ENCODE peak calls at places on chromosomes 2 and 18, in ten cellular contexts. One of them, this sample, is unnamed.

GRCh38 chr18:73283788-73284187 is 416.0 kb upstream of the NETO1 start:
- DNase-seq in MV-4-11: no peak
- DNase-seq in T-helper 2 cell: no peak
- DNase-seq in stimulated activated CD4-positive, alpha-beta T cell treated with anti-CD3 and anti-CD28 coated beads, Interleukin-12 subunit alpha, Interleukin-12 subunit beta, amount 100 ng/mL, for 4 hours: no peak
- DNase-seq in activated gamma-delta T cell treated with Interleukin-2 at 50 U/mL for 16 hours: no peak
- DNase-seq in K562: no peak
- DNase-seq in activated CD4-positive, alpha-beta T cell treated with anti-CD3 and anti-CD28 coated beads, Interleukin-2, amount 50 U/mL, for 1 hour: no peak
- DNase-seq in LNCaP clone FGC: no peak
- DNase-seq in mesothelial cell of epicardium: no peak
- DNase-seq in neural progenitor cell: no peak
- DNase-seq in this sample: no peak

GRCh38 chr2:174925046-174925784 is 80.0 kb downstream of the CHN1 start:
- DNase-seq in MV-4-11: no peak
- DNase-seq in T-helper 2 cell: no peak
- DNase-seq in stimulated activated CD4-positive, alpha-beta T cell treated with anti-CD3 and anti-CD28 coated beads, Interleukin-12 subunit alpha, Interleukin-12 subunit beta, amount 100 ng/mL, for 4 hours: no peak
- DNase-seq in activated gamma-delta T cell treated with Interleukin-2 at 50 U/mL for 16 hours: no peak
- DNase-seq in K562: no peak
- DNase-seq in activated CD4-positive, alpha-beta T cell treated with anti-CD3 and anti-CD28 coated beads, Interleukin-2, amount 50 U/mL, for 1 hour: no peak
- DNase-seq in LNCaP clone FGC: no peak
- DNase-seq in mesothelial cell of epicardium: no peak
- DNase-seq in neural progenitor cell: no peak
- DNase-seq in this sample: no peak

GRCh38 chr2:231622963-231623362 is 30.3 kb downstream of the TEX44 start:
- DNase-seq in MV-4-11: no peak
- DNase-seq in T-helper 2 cell: no peak
- DNase-seq in stimulated activated CD4-positive, alpha-beta T cell treated with anti-CD3 and anti-CD28 coated beads, Interleukin-12 subunit alpha, Interleukin-12 subunit beta, amount 100 ng/mL, for 4 hours: no peak
- DNase-seq in activated gamma-delta T cell treated with Interleukin-2 at 50 U/mL for 16 hours: no peak
- DNase-seq in K562: no peak
- DNase-seq in activated CD4-positive, alpha-beta T cell treated with anti-CD3 and anti-CD28 coated beads, Interleukin-2, amount 50 U/mL, for 1 hour: no peak
- DNase-seq in LNCaP clone FGC: no peak
- DNase-seq in mesothelial cell of epicardium: no peak
- DNase-seq in neural progenitor cell: no peak
- DNase-seq in this sample: no peak

GRCh38 chr2:43142921-43143438 is 83.4 kb downstream of the ZFP36L2 start:
- DNase-seq in MV-4-11: peak
- DNase-seq in T-helper 2 cell: peak
- DNase-seq in stimulated activated CD4-positive, alpha-beta T cell treated with anti-CD3 and anti-CD28 coated beads, Interleukin-12 subunit alpha, Interleukin-12 subunit beta, amount 100 ng/mL, for 4 hours: no peak
- DNase-seq in activated gamma-delta T cell treated with Interleukin-2 at 50 U/mL for 16 hours: no peak
- DNase-seq in K562: peak
- DNase-seq in activated CD4-positive, alpha-beta T cell treated with anti-CD3 and anti-CD28 coated beads, Interleukin-2, amount 50 U/mL, for 1 hour: peak
- DNase-seq in LNCaP clone FGC: no peak
- DNase-seq in mesothelial cell of epicardium: no peak
- DNase-seq in neural progenitor cell: no peak
- DNase-seq in this sample: peak

GRCh38 chr2:71618327-71619113 is 165.2 kb downstream of the DYSF start:
- DNase-seq in MV-4-11: no peak
- DNase-seq in T-helper 2 cell: peak
- DNase-seq in stimulated activated CD4-positive, alpha-beta T cell treated with anti-CD3 and anti-CD28 coated beads, Interleukin-12 subunit alpha, Interleukin-12 subunit beta, amount 100 ng/mL, for 4 hours: no peak
- DNase-seq in activated gamma-delta T cell treated with Interleukin-2 at 50 U/mL for 16 hours: no peak
- DNase-seq in K562: no peak
- DNase-seq in activated CD4-positive, alpha-beta T cell treated with anti-CD3 and anti-CD28 coated beads, Interleukin-2, amount 50 U/mL, for 1 hour: no peak
- DNase-seq in LNCaP clone FGC: no peak
- DNase-seq in mesothelial cell of epicardium: no peak
- DNase-seq in neural progenitor cell: no peak
- DNase-seq in this sample: no peak

GRCh38 chr18:23897733-23898132 is 116.8 kb upstream of the TTC39C start:
- DNase-seq in MV-4-11: no peak
- DNase-seq in T-helper 2 cell: no peak
- DNase-seq in stimulated activated CD4-positive, alpha-beta T cell treated with anti-CD3 and anti-CD28 coated beads, Interleukin-12 subunit alpha, Interleukin-12 subunit beta, amount 100 ng/mL, for 4 hours: no peak
- DNase-seq in activated gamma-delta T cell treated with Interleukin-2 at 50 U/mL for 16 hours: no peak
- DNase-seq in K562: no peak
- DNase-seq in activated CD4-positive, alpha-beta T cell treated with anti-CD3 and anti-CD28 coated beads, Interleukin-2, amount 50 U/mL, for 1 hour: no peak
- DNase-seq in LNCaP clone FGC: no peak
- DNase-seq in mesothelial cell of epicardium: no peak
- DNase-seq in neural progenitor cell: no peak
- DNase-seq in this sample: no peak

GRCh38 chr2:26169226-26169625 is 3.7 kb upstream of the GAREM2 start:
- DNase-seq in MV-4-11: no peak
- DNase-seq in T-helper 2 cell: no peak
- DNase-seq in stimulated activated CD4-positive, alpha-beta T cell treated with anti-CD3 and anti-CD28 coated beads, Interleukin-12 subunit alpha, Interleukin-12 subunit beta, amount 100 ng/mL, for 4 hours: no peak
- DNase-seq in activated gamma-delta T cell treated with Interleukin-2 at 50 U/mL for 16 hours: no peak
- DNase-seq in K562: no peak
- DNase-seq in activated CD4-positive, alpha-beta T cell treated with anti-CD3 and anti-CD28 coated beads, Interleukin-2, amount 50 U/mL, for 1 hour: no peak
- DNase-seq in LNCaP clone FGC: no peak
- DNase-seq in mesothelial cell of epicardium: no peak
- DNase-seq in neural progenitor cell: no peak
- DNase-seq in this sample: no peak

GRCh38 chr18:77020561-77020960 is 112.0 kb downstream of the MBP start:
- DNase-seq in MV-4-11: no peak
- DNase-seq in T-helper 2 cell: no peak
- DNase-seq in stimulated activated CD4-positive, alpha-beta T cell treated with anti-CD3 and anti-CD28 coated beads, Interleukin-12 subunit alpha, Interleukin-12 subunit beta, amount 100 ng/mL, for 4 hours: no peak
- DNase-seq in activated gamma-delta T cell treated with Interleukin-2 at 50 U/mL for 16 hours: no peak
- DNase-seq in K562: no peak
- DNase-seq in activated CD4-positive, alpha-beta T cell treated with anti-CD3 and anti-CD28 coated beads, Interleukin-2, amount 50 U/mL, for 1 hour: no peak
- DNase-seq in LNCaP clone FGC: no peak
- DNase-seq in mesothelial cell of epicardium: no peak
- DNase-seq in neural progenitor cell: no peak
- DNase-seq in this sample: no peak

GRCh38 chr2:24914713-24915112 is 5.3 kb downstream of the ADCY3 start:
- DNase-seq in MV-4-11: no peak
- DNase-seq in T-helper 2 cell: no peak
- DNase-seq in stimulated activated CD4-positive, alpha-beta T cell treated with anti-CD3 and anti-CD28 coated beads, Interleukin-12 subunit alpha, Interleukin-12 subunit beta, amount 100 ng/mL, for 4 hours: no peak
- DNase-seq in activated gamma-delta T cell treated with Interleukin-2 at 50 U/mL for 16 hours: no peak
- DNase-seq in K562: no peak
- DNase-seq in activated CD4-positive, alpha-beta T cell treated with anti-CD3 and anti-CD28 coated beads, Interleukin-2, amount 50 U/mL, for 1 hour: no peak
- DNase-seq in LNCaP clone FGC: no peak
- DNase-seq in mesothelial cell of epicardium: no peak
- DNase-seq in neural progenitor cell: no peak
- DNase-seq in this sample: no peak

GRCh38 chr2:223860809-223861738 is 23.7 kb upstream of the AP1S3 start:
- DNase-seq in MV-4-11: no peak
- DNase-seq in T-helper 2 cell: no peak
- DNase-seq in stimulated activated CD4-positive, alpha-beta T cell treated with anti-CD3 and anti-CD28 coated beads, Interleukin-12 subunit alpha, Interleukin-12 subunit beta, amount 100 ng/mL, for 4 hours: no peak
- DNase-seq in activated gamma-delta T cell treated with Interleukin-2 at 50 U/mL for 16 hours: no peak
- DNase-seq in K562: no peak
- DNase-seq in activated CD4-positive, alpha-beta T cell treated with anti-CD3 and anti-CD28 coated beads, Interleukin-2, amount 50 U/mL, for 1 hour: no peak
- DNase-seq in LNCaP clone FGC: no peak
- DNase-seq in mesothelial cell of epicardium: no peak
- DNase-seq in neural progenitor cell: no peak
- DNase-seq in this sample: no peak

GRCh38 chr2:119706196-119706595 is 27.2 kb downstream of the TMEM177 start:
- DNase-seq in MV-4-11: no peak
- DNase-seq in T-helper 2 cell: no peak
- DNase-seq in stimulated activated CD4-positive, alpha-beta T cell treated with anti-CD3 and anti-CD28 coated beads, Interleukin-12 subunit alpha, Interleukin-12 subunit beta, amount 100 ng/mL, for 4 hours: no peak
- DNase-seq in activated gamma-delta T cell treated with Interleukin-2 at 50 U/mL for 16 hours: no peak
- DNase-seq in K562: no peak
- DNase-seq in activated CD4-positive, alpha-beta T cell treated with anti-CD3 and anti-CD28 coated beads, Interleukin-2, amount 50 U/mL, for 1 hour: no peak
- DNase-seq in LNCaP clone FGC: no peak
- DNase-seq in mesothelial cell of epicardium: no peak
- DNase-seq in neural progenitor cell: no peak
- DNase-seq in this sample: no peak

GRCh38 chr2:190443778-190444481 is 35.8 kb downstream of the MFSD6 start:
- DNase-seq in MV-4-11: no peak
- DNase-seq in T-helper 2 cell: no peak
- DNase-seq in stimulated activated CD4-positive, alpha-beta T cell treated with anti-CD3 and anti-CD28 coated beads, Interleukin-12 subunit alpha, Interleukin-12 subunit beta, amount 100 ng/mL, for 4 hours: no peak
- DNase-seq in activated gamma-delta T cell treated with Interleukin-2 at 50 U/mL for 16 hours: no peak
- DNase-seq in K562: no peak
- DNase-seq in activated CD4-positive, alpha-beta T cell treated with anti-CD3 and anti-CD28 coated beads, Interleukin-2, amount 50 U/mL, for 1 hour: no peak
- DNase-seq in LNCaP clone FGC: peak
- DNase-seq in mesothelial cell of epicardium: no peak
- DNase-seq in neural progenitor cell: no peak
- DNase-seq in this sample: no peak

GRCh38 chr2:105425936-105426625 is 27.2 kb upstream of the FHL2 start:
- DNase-seq in MV-4-11: no peak
- DNase-seq in T-helper 2 cell: no peak
- DNase-seq in stimulated activated CD4-positive, alpha-beta T cell treated with anti-CD3 and anti-CD28 coated beads, Interleukin-12 subunit alpha, Interleukin-12 subunit beta, amount 100 ng/mL, for 4 hours: no peak
- DNase-seq in activated gamma-delta T cell treated with Interleukin-2 at 50 U/mL for 16 hours: no peak
- DNase-seq in K562: no peak
- DNase-seq in activated CD4-positive, alpha-beta T cell treated with anti-CD3 and anti-CD28 coated beads, Interleukin-2, amount 50 U/mL, for 1 hour: no peak
- DNase-seq in LNCaP clone FGC: no peak
- DNase-seq in mesothelial cell of epicardium: no peak
- DNase-seq in neural progenitor cell: no peak
- DNase-seq in this sample: no peak

GRCh38 chr18:74219056-74219455 is 70.7 kb downstream of the TIMM21 start:
- DNase-seq in MV-4-11: no peak
- DNase-seq in T-helper 2 cell: no peak
- DNase-seq in stimulated activated CD4-positive, alpha-beta T cell treated with anti-CD3 and anti-CD28 coated beads, Interleukin-12 subunit alpha, Interleukin-12 subunit beta, amount 100 ng/mL, for 4 hours: no peak
- DNase-seq in activated gamma-delta T cell treated with Interleukin-2 at 50 U/mL for 16 hours: no peak
- DNase-seq in K562: no peak
- DNase-seq in activated CD4-positive, alpha-beta T cell treated with anti-CD3 and anti-CD28 coated beads, Interleukin-2, amount 50 U/mL, for 1 hour: no peak
- DNase-seq in LNCaP clone FGC: no peak
- DNase-seq in mesothelial cell of epicardium: no peak
- DNase-seq in neural progenitor cell: no peak
- DNase-seq in this sample: no peak

GRCh38 chr2:232986155-232986554 is 26.9 kb downstream of the NGEF start:
- DNase-seq in MV-4-11: no peak
- DNase-seq in T-helper 2 cell: no peak
- DNase-seq in stimulated activated CD4-positive, alpha-beta T cell treated with anti-CD3 and anti-CD28 coated beads, Interleukin-12 subunit alpha, Interleukin-12 subunit beta, amount 100 ng/mL, for 4 hours: no peak
- DNase-seq in activated gamma-delta T cell treated with Interleukin-2 at 50 U/mL for 16 hours: no peak
- DNase-seq in K562: no peak
- DNase-seq in activated CD4-positive, alpha-beta T cell treated with anti-CD3 and anti-CD28 coated beads, Interleukin-2, amount 50 U/mL, for 1 hour: no peak
- DNase-seq in LNCaP clone FGC: no peak
- DNase-seq in mesothelial cell of epicardium: no peak
- DNase-seq in neural progenitor cell: no peak
- DNase-seq in this sample: no peak

GRCh38 chr2:196951973-196952372 is 25.5 kb upstream of the PGAP1 start:
- DNase-seq in MV-4-11: no peak
- DNase-seq in T-helper 2 cell: no peak
- DNase-seq in stimulated activated CD4-positive, alpha-beta T cell treated with anti-CD3 and anti-CD28 coated beads, Interleukin-12 subunit alpha, Interleukin-12 subunit beta, amount 100 ng/mL, for 4 hours: no peak
- DNase-seq in activated gamma-delta T cell treated with Interleukin-2 at 50 U/mL for 16 hours: no peak
- DNase-seq in K562: no peak
- DNase-seq in activated CD4-positive, alpha-beta T cell treated with anti-CD3 and anti-CD28 coated beads, Interleukin-2, amount 50 U/mL, for 1 hour: no peak
- DNase-seq in LNCaP clone FGC: no peak
- DNase-seq in mesothelial cell of epicardium: no peak
- DNase-seq in neural progenitor cell: no peak
- DNase-seq in this sample: no peak

GRCh38 chr18:47944972-47945843 is 14.7 kb upstream of the SMAD2 start:
- DNase-seq in MV-4-11: peak
- DNase-seq in T-helper 2 cell: peak
- DNase-seq in stimulated activated CD4-positive, alpha-beta T cell treated with anti-CD3 and anti-CD28 coated beads, Interleukin-12 subunit alpha, Interleukin-12 subunit beta, amount 100 ng/mL, for 4 hours: no peak
- DNase-seq in activated gamma-delta T cell treated with Interleukin-2 at 50 U/mL for 16 hours: no peak
- DNase-seq in K562: no peak
- DNase-seq in activated CD4-positive, alpha-beta T cell treated with anti-CD3 and anti-CD28 coated beads, Interleukin-2, amount 50 U/mL, for 1 hour: no peak
- DNase-seq in LNCaP clone FGC: no peak
- DNase-seq in mesothelial cell of epicardium: no peak
- DNase-seq in neural progenitor cell: no peak
- DNase-seq in this sample: no peak

GRCh38 chr2:235271936-235272335 is 221.9 kb upstream of the AGAP1 start:
- DNase-seq in MV-4-11: no peak
- DNase-seq in T-helper 2 cell: no peak
- DNase-seq in stimulated activated CD4-positive, alpha-beta T cell treated with anti-CD3 and anti-CD28 coated beads, Interleukin-12 subunit alpha, Interleukin-12 subunit beta, amount 100 ng/mL, for 4 hours: no peak
- DNase-seq in activated gamma-delta T cell treated with Interleukin-2 at 50 U/mL for 16 hours: no peak
- DNase-seq in K562: no peak
- DNase-seq in activated CD4-positive, alpha-beta T cell treated with anti-CD3 and anti-CD28 coated beads, Interleukin-2, amount 50 U/mL, for 1 hour: no peak
- DNase-seq in LNCaP clone FGC: no peak
- DNase-seq in mesothelial cell of epicardium: no peak
- DNase-seq in neural progenitor cell: peak
- DNase-seq in this sample: no peak

GRCh38 chr2:1967242-1968210 is 223.2 kb upstream of the PXDN start:
- DNase-seq in MV-4-11: no peak
- DNase-seq in T-helper 2 cell: no peak
- DNase-seq in stimulated activated CD4-positive, alpha-beta T cell treated with anti-CD3 and anti-CD28 coated beads, Interleukin-12 subunit alpha, Interleukin-12 subunit beta, amount 100 ng/mL, for 4 hours: no peak
- DNase-seq in activated gamma-delta T cell treated with Interleukin-2 at 50 U/mL for 16 hours: no peak
- DNase-seq in K562: no peak
- DNase-seq in activated CD4-positive, alpha-beta T cell treated with anti-CD3 and anti-CD28 coated beads, Interleukin-2, amount 50 U/mL, for 1 hour: no peak
- DNase-seq in LNCaP clone FGC: no peak
- DNase-seq in mesothelial cell of epicardium: no peak
- DNase-seq in neural progenitor cell: no peak
- DNase-seq in this sample: no peak

GRCh38 chr2:70939847-70940580 is 4.3 kb downstream of the ATP6V1B1 start:
- DNase-seq in MV-4-11: no peak
- DNase-seq in T-helper 2 cell: no peak
- DNase-seq in stimulated activated CD4-positive, alpha-beta T cell treated with anti-CD3 and anti-CD28 coated beads, Interleukin-12 subunit alpha, Interleukin-12 subunit beta, amount 100 ng/mL, for 4 hours: no peak
- DNase-seq in activated gamma-delta T cell treated with Interleukin-2 at 50 U/mL for 16 hours: no peak
- DNase-seq in K562: no peak
- DNase-seq in activated CD4-positive, alpha-beta T cell treated with anti-CD3 and anti-CD28 coated beads, Interleukin-2, amount 50 U/mL, for 1 hour: no peak
- DNase-seq in LNCaP clone FGC: no peak
- DNase-seq in mesothelial cell of epicardium: no peak
- DNase-seq in neural progenitor cell: peak
- DNase-seq in this sample: no peak

GRCh38 chr2:177771191-177771590 is 301.4 kb downstream of the PDE11A start:
- DNase-seq in MV-4-11: no peak
- DNase-seq in T-helper 2 cell: no peak
- DNase-seq in stimulated activated CD4-positive, alpha-beta T cell treated with anti-CD3 and anti-CD28 coated beads, Interleukin-12 subunit alpha, Interleukin-12 subunit beta, amount 100 ng/mL, for 4 hours: no peak
- DNase-seq in activated gamma-delta T cell treated with Interleukin-2 at 50 U/mL for 16 hours: no peak
- DNase-seq in K562: no peak
- DNase-seq in activated CD4-positive, alpha-beta T cell treated with anti-CD3 and anti-CD28 coated beads, Interleukin-2, amount 50 U/mL, for 1 hour: no peak
- DNase-seq in LNCaP clone FGC: no peak
- DNase-seq in mesothelial cell of epicardium: no peak
- DNase-seq in neural progenitor cell: no peak
- DNase-seq in this sample: no peak

GRCh38 chr2:164522561-164522981 is 98.7 kb downstream of the GRB14 start:
- DNase-seq in MV-4-11: no peak
- DNase-seq in T-helper 2 cell: no peak
- DNase-seq in stimulated activated CD4-positive, alpha-beta T cell treated with anti-CD3 and anti-CD28 coated beads, Interleukin-12 subunit alpha, Interleukin-12 subunit beta, amount 100 ng/mL, for 4 hours: no peak
- DNase-seq in activated gamma-delta T cell treated with Interleukin-2 at 50 U/mL for 16 hours: no peak
- DNase-seq in K562: no peak
- DNase-seq in activated CD4-positive, alpha-beta T cell treated with anti-CD3 and anti-CD28 coated beads, Interleukin-2, amount 50 U/mL, for 1 hour: no peak
- DNase-seq in LNCaP clone FGC: no peak
- DNase-seq in mesothelial cell of epicardium: no peak
- DNase-seq in neural progenitor cell: no peak
- DNase-seq in this sample: no peak

GRCh38 chr2:231795525-231796327 is 9.5 kb downstream of the COPS7B start:
- DNase-seq in MV-4-11: peak
- DNase-seq in T-helper 2 cell: no peak
- DNase-seq in stimulated activated CD4-positive, alpha-beta T cell treated with anti-CD3 and anti-CD28 coated beads, Interleukin-12 subunit alpha, Interleukin-12 subunit beta, amount 100 ng/mL, for 4 hours: no peak
- DNase-seq in activated gamma-delta T cell treated with Interleukin-2 at 50 U/mL for 16 hours: no peak
- DNase-seq in K562: no peak
- DNase-seq in activated CD4-positive, alpha-beta T cell treated with anti-CD3 and anti-CD28 coated beads, Interleukin-2, amount 50 U/mL, for 1 hour: no peak
- DNase-seq in LNCaP clone FGC: peak
- DNase-seq in mesothelial cell of epicardium: no peak
- DNase-seq in neural progenitor cell: peak
- DNase-seq in this sample: no peak

GRCh38 chr2:6831229-6831628 is 34.5 kb downstream of the CMPK2 start:
- DNase-seq in MV-4-11: no peak
- DNase-seq in T-helper 2 cell: no peak
- DNase-seq in stimulated activated CD4-positive, alpha-beta T cell treated with anti-CD3 and anti-CD28 coated beads, Interleukin-12 subunit alpha, Interleukin-12 subunit beta, amount 100 ng/mL, for 4 hours: no peak
- DNase-seq in activated gamma-delta T cell treated with Interleukin-2 at 50 U/mL for 16 hours: no peak
- DNase-seq in K562: no peak
- DNase-seq in activated CD4-positive, alpha-beta T cell treated with anti-CD3 and anti-CD28 coated beads, Interleukin-2, amount 50 U/mL, for 1 hour: no peak
- DNase-seq in LNCaP clone FGC: no peak
- DNase-seq in mesothelial cell of epicardium: no peak
- DNase-seq in neural progenitor cell: no peak
- DNase-seq in this sample: no peak

GRCh38 chr2:99879481-99879880 is 262.9 kb downstream of the AFF3 start:
- DNase-seq in MV-4-11: no peak
- DNase-seq in T-helper 2 cell: no peak
- DNase-seq in stimulated activated CD4-positive, alpha-beta T cell treated with anti-CD3 and anti-CD28 coated beads, Interleukin-12 subunit alpha, Interleukin-12 subunit beta, amount 100 ng/mL, for 4 hours: no peak
- DNase-seq in activated gamma-delta T cell treated with Interleukin-2 at 50 U/mL for 16 hours: no peak
- DNase-seq in K562: no peak
- DNase-seq in activated CD4-positive, alpha-beta T cell treated with anti-CD3 and anti-CD28 coated beads, Interleukin-2, amount 50 U/mL, for 1 hour: no peak
- DNase-seq in LNCaP clone FGC: no peak
- DNase-seq in mesothelial cell of epicardium: no peak
- DNase-seq in neural progenitor cell: no peak
- DNase-seq in this sample: no peak

GRCh38 chr2:207163053-207163814 is 2.5 kb downstream of the KLF7 start:
- DNase-seq in MV-4-11: no peak
- DNase-seq in T-helper 2 cell: peak
- DNase-seq in stimulated activated CD4-positive, alpha-beta T cell treated with anti-CD3 and anti-CD28 coated beads, Interleukin-12 subunit alpha, Interleukin-12 subunit beta, amount 100 ng/mL, for 4 hours: no peak
- DNase-seq in activated gamma-delta T cell treated with Interleukin-2 at 50 U/mL for 16 hours: peak
- DNase-seq in K562: no peak
- DNase-seq in activated CD4-positive, alpha-beta T cell treated with anti-CD3 and anti-CD28 coated beads, Interleukin-2, amount 50 U/mL, for 1 hour: peak
- DNase-seq in LNCaP clone FGC: peak
- DNase-seq in mesothelial cell of epicardium: no peak
- DNase-seq in neural progenitor cell: no peak
- DNase-seq in this sample: peak

GRCh38 chr2:47165001-47165555 is 10.0 kb upstream of the STPG4 start:
- DNase-seq in MV-4-11: peak
- DNase-seq in T-helper 2 cell: no peak
- DNase-seq in stimulated activated CD4-positive, alpha-beta T cell treated with anti-CD3 and anti-CD28 coated beads, Interleukin-12 subunit alpha, Interleukin-12 subunit beta, amount 100 ng/mL, for 4 hours: no peak
- DNase-seq in activated gamma-delta T cell treated with Interleukin-2 at 50 U/mL for 16 hours: no peak
- DNase-seq in K562: no peak
- DNase-seq in activated CD4-positive, alpha-beta T cell treated with anti-CD3 and anti-CD28 coated beads, Interleukin-2, amount 50 U/mL, for 1 hour: no peak
- DNase-seq in LNCaP clone FGC: no peak
- DNase-seq in mesothelial cell of epicardium: no peak
- DNase-seq in neural progenitor cell: no peak
- DNase-seq in this sample: no peak

GRCh38 chr2:16172324-16173175 is 232.2 kb downstream of the MYCN start:
- DNase-seq in MV-4-11: no peak
- DNase-seq in T-helper 2 cell: no peak
- DNase-seq in stimulated activated CD4-positive, alpha-beta T cell treated with anti-CD3 and anti-CD28 coated beads, Interleukin-12 subunit alpha, Interleukin-12 subunit beta, amount 100 ng/mL, for 4 hours: no peak
- DNase-seq in activated gamma-delta T cell treated with Interleukin-2 at 50 U/mL for 16 hours: no peak
- DNase-seq in K562: no peak
- DNase-seq in activated CD4-positive, alpha-beta T cell treated with anti-CD3 and anti-CD28 coated beads, Interleukin-2, amount 50 U/mL, for 1 hour: no peak
- DNase-seq in LNCaP clone FGC: no peak
- DNase-seq in mesothelial cell of epicardium: no peak
- DNase-seq in neural progenitor cell: no peak
- DNase-seq in this sample: no peak

This sample was measured in CD8-positive, alpha-beta memory T cell.